ENCODE peak calls at places on chromosomes 1 and 21, in eight cellular contexts. S is fibroblast of lung, V is endothelial cell of umbilical vein, A is PC-9, J is hepatocyte, R is IMR-90, X is HCT116, E is neural progenitor cell. G is an unnamed sample. For H3K36me3, the result is how much of the 10 kb centered on the place peaks cover.

GRCh38 chr21:31184462-31184861 is 146.2 kb upstream of the KRTAP19-8 start:
- DNase-seq in S (no peak), V (no peak), A (no peak), J (no peak), R (no peak), X (no peak), E (no peak), G (peak)

GRCh38 chr1:110524311-110525249 is 5.6 kb upstream of the KCNA10 start:
- DNase-seq in S (peak), V (peak), A (peak), J (peak), R (peak), X (peak), E (peak), G (peak)

GRCh38 chr1:109261006-109261405 is 11.7 kb downstream of the CELSR2 start:
- DNase-seq in S (no peak), V (no peak), A (no peak), J (no peak), R (no peak), X (no peak), E (no peak), G (no peak)

GRCh38 chr21:41425954-41426655 is at the start of gene MX1:
- DNase-seq in S (peak), V (peak), A (peak), J (peak), R (peak), X (no peak), E (peak), G (peak)

GRCh38 chr1:107936498-107937481 is 28.2 kb downstream of the VAV3 start:
- DNase-seq in S (peak), V (peak), A (peak), J (peak), R (peak), X (peak), E (peak), G (no peak)

GRCh38 chr1:218476385-218476784 is 131.2 kb downstream of the TGFB2 start:
- DNase-seq in S (peak), V (peak), A (no peak), J (no peak), R (peak), X (no peak), E (no peak), G (no peak)

GRCh38 chr1:63713627-63714481 is 60.0 kb upstream of the ROR1 start:
- DNase-seq in S (peak), V (no peak), A (peak), J (no peak), R (peak), X (peak), E (peak), G (peak)

GRCh38 chr1:104720701-104721100 is 971.0 kb downstream of the AMY1C start:
- DNase-seq in S (no peak), V (no peak), A (no peak), J (no peak), R (no peak), X (no peak), E (no peak), G (no peak)

GRCh38 chr1:248748211-248748610 is 7.3 kb downstream of the LYPD8 start:
- DNase-seq in S (no peak), V (no peak), A (no peak), J (no peak), R (no peak), X (no peak), E (no peak), G (no peak)

GRCh38 chr1:173332026-173332425 is 124.9 kb upstream of the TNFSF4 start:
- DNase-seq in S (peak), V (peak), A (no peak), J (no peak), R (peak), X (no peak), E (no peak), G (no peak)

GRCh38 chr1:2229032-2229920 is 1.2 kb downstream of the SKI start:
- DNase-seq in S (peak), V (peak), A (peak), J (peak), R (peak), X (no peak), E (peak), G (peak)

GRCh38 chr1:234584926-234585325 is 25.1 kb downstream of the IRF2BP2 start:
- DNase-seq in S (peak), V (no peak), A (no peak), J (no peak), R (no peak), X (no peak), E (no peak), G (no peak)

GRCh38 chr1:15304708-15305326 is 57.8 kb downstream of the FHAD1 start:
- DNase-seq in S (peak), V (peak), A (peak), J (peak), R (peak), X (peak), E (peak), G (peak)

GRCh38 chr21:27570306-27570868 is 603.5 kb upstream of the ADAMTS5 start:
- DNase-seq in S (peak), V (peak), A (no peak), J (peak), R (peak), X (no peak), E (no peak), G (no peak)

GRCh38 chr21:46320331-46320801 is 3.3 kb downstream of the C21orf58 start:
- DNase-seq in S (no peak), V (peak), A (no peak), J (no peak), R (no peak), X (no peak), E (no peak), G (no peak)

GRCh38 chr1:101075926-101076325 is 50.3 kb upstream of the DPH5 start:
- DNase-seq in S (no peak), V (no peak), A (no peak), J (no peak), R (no peak), X (peak), E (no peak), G (no peak)

GRCh38 chr1:160080381-160081100 is 797 bp upstream of the KCNJ9 start:
- DNase-seq in S (no peak), V (no peak), A (no peak), J (no peak), R (no peak), X (no peak), E (no peak), G (no peak)

GRCh38 chr1:240942901-240943300 is 330.9 kb upstream of the GREM2 start:
- DNase-seq in S (no peak), V (no peak), A (no peak), J (no peak), R (no peak), X (no peak), E (no peak), G (no peak)

GRCh38 chr1:92826792-92827191 is 5.0 kb upstream of the RPL5 start:
- DNase-seq in S (peak), V (no peak), A (no peak), J (no peak), R (no peak), X (no peak), E (no peak), G (no peak)

GRCh38 chr1:240732390-240732789 is 120.4 kb upstream of the GREM2 start:
- DNase-seq in S (peak), V (peak), A (peak), J (peak), R (peak), X (peak), E (peak), G (no peak)

GRCh38 chr1:182731852-182732575 is 47.6 kb upstream of the RGS8 start:
- DNase-seq in S (no peak), V (no peak), A (no peak), J (no peak), R (no peak), X (no peak), E (no peak), G (no peak)

GRCh38 chr1:28370220-28371010 is 875 bp downstream of the PHACTR4 start:
- DNase-seq in S (peak), V (no peak), A (no peak), J (no peak), R (peak), X (no peak), E (peak), G (peak)

GRCh38 chr1:167081594-167081993 is 8.6 kb downstream of the GPA33 start:
- DNase-seq in S (no peak), V (no peak), A (no peak), J (no peak), R (no peak), X (no peak), E (no peak), G (no peak)

GRCh38 chr1:58592521-58593134 is 15.6 kb upstream of the TACSTD2 start:
- DNase-seq in S (peak), V (peak), A (peak), J (peak), R (peak), X (no peak), E (no peak), G (no peak)

GRCh38 chr1:148160048-148160395 is 7.9 kb upstream of the NBPF11 start:
- DNase-seq in S (no peak), V (no peak), A (no peak), J (no peak), R (no peak), X (no peak), E (no peak), G (no peak)

GRCh38 chr1:51156752-51157151 is 54.7 kb downstream of the C1orf185 start:
- DNase-seq in S (no peak), V (no peak), A (no peak), J (no peak), R (no peak), X (no peak), E (no peak), G (no peak)

GRCh38 chr21:45989355-45990048 is 7.9 kb downstream of the COL6A1 start:
- DNase-seq in S (no peak), V (no peak), A (no peak), J (no peak), R (no peak), X (no peak), E (no peak), G (no peak)

GRCh38 chr1:31421404-31422040 is 8.5 kb downstream of the SERINC2 start:
- DNase-seq in S (peak), V (no peak), A (no peak), J (no peak), R (peak), X (no peak), E (peak), G (peak)

GRCh38 chr1:194873328-194873923 is 1687.0 kb upstream of the B3GALT2 start:
- DNase-seq in S (peak), V (no peak), A (no peak), J (no peak), R (peak), X (peak), E (no peak), G (no peak)

GRCh38 chr1:100971021-100971420 is 54.6 kb downstream of the DPH5 start:
- DNase-seq in S (no peak), V (no peak), A (no peak), J (no peak), R (no peak), X (no peak), E (peak), G (no peak)

GRCh38 chr1:165645654-165646366 is 14.8 kb downstream of the MGST3 start:
- DNase-seq in S (no peak), V (no peak), A (peak), J (peak), R (no peak), X (peak), E (no peak), G (no peak)

GRCh38 chr21:29124645-29125044 is 5.8 kb upstream of the MAP3K7CL start:
- DNase-seq in S (no peak), V (no peak), A (no peak), J (no peak), R (no peak), X (no peak), E (no peak), G (no peak)

GRCh38 chr1:83546863-83547262 is 452.1 kb downstream of the TTLL7 start:
- DNase-seq in S (peak), V (no peak), A (no peak), J (no peak), R (no peak), X (no peak), E (no peak), G (no peak)

GRCh38 chr1:83547903-83548302 is 451.0 kb downstream of the TTLL7 start:
- DNase-seq in S (peak), V (no peak), A (no peak), J (no peak), R (peak), X (no peak), E (no peak), G (no peak)

GRCh38 chr1:83543222-83543973 is 455.5 kb downstream of the TTLL7 start:
- DNase-seq in S (no peak), V (peak), A (no peak), J (no peak), R (no peak), X (no peak), E (no peak), G (no peak)

GRCh38 chr1:83548311-83548710 is 450.6 kb downstream of the TTLL7 start:
- DNase-seq in S (no peak), V (no peak), A (no peak), J (no peak), R (no peak), X (no peak), E (no peak), G (no peak)

DNA sequence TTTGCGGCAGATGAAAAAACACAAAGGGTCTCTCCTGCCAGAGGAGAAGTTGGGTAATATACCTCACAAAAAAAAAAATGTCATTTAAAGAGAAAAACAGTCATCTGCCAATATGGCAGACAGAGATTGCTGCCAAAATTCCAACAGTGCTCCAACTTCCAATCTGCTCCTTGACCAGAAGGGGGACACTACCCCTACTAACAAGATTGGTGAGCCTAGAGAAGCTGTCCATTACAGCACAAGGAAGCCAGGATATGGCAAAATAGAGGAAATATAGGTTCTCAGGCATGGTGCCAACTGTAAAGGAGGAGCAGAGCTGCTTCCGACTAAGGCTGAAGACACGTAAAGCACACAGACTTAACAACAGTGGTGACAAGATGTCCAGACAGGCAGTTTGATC is 453.5 kb downstream of the TTLL7 start:
- DNase-seq in S (no peak), V (no peak), A (no peak), J (no peak), R (no peak), X (no peak), E (peak), G (no peak)
- TF ChIP-seq CTCF in S (no peak), V (no peak), A (peak), J (no peak), R (no peak), X (no peak), E (peak), G (no peak)

DNA sequence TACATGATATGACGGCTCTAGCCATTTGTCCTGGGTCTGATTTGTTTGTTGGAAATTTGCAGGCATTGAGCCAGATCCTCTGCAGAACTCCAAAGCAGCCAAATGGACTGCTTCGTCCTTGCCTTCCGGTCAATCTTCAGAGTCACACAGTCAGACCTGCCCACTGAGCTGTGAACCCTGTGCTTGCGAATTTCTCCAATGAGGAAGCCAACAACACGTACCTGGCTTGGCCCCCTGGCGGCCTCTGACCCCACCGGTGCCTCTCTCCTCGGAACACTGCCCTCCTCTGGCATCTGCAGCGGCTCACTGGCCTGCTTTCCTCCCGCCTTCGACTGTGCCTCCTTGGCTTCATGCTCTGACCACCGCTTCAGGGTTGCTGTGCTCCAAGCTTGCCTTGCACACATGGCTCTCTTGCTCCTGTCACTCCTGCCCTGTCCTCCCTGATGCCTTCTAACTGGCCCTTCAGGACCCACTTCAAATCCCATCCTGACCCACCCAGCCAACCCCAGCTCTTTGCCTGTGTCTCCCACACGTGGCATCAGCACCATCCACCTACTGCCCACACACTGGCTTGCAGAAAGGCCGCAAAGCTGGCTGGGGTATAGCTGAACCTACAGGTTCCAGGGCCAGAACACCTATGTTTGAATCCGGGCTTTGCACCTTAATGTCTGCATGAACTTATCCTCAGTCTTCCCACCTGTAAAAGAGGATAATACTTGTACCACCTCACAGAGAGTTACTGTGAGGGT is 128.2 kb downstream of the KCNN3 start:
- DNase-seq in S (no peak), V (no peak), A (no peak), J (no peak), R (no peak), X (no peak), E (peak), G (no peak)
- H2AFZ ChIP-seq in S (no peak), V (no peak), A (no peak), J (no peak), R (no peak), X (no peak), E (no peak), G (no peak)

DNA sequence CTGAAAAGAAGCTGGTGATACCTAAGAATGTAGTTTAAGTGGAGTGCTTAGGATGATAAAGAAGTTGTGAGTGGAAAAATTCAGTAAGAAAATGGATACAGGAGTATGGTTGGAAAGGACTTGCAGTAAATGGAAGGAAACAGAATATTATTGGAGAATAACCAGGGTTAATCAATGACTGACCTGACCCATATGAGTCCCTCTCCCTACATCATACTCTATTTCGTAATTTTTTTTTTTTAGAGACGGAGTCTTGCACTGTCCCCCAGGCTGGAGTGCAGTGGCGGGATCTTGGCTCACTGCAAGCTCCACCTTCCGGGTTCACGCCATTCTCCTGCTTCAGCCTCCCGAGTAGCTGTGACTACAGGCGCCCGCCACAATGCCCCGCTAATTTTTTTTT is 33.4 kb upstream of the ENSA start:
- DNase-seq in S (no peak), V (no peak), A (no peak), J (no peak), R (no peak), X (no peak), E (no peak), G (no peak)
- H3K36me3 ChIP-seq in S (under half), V (under half), A (under half), J (under half), R (under half), X (under half), E (under half), G (under half)

DNA sequence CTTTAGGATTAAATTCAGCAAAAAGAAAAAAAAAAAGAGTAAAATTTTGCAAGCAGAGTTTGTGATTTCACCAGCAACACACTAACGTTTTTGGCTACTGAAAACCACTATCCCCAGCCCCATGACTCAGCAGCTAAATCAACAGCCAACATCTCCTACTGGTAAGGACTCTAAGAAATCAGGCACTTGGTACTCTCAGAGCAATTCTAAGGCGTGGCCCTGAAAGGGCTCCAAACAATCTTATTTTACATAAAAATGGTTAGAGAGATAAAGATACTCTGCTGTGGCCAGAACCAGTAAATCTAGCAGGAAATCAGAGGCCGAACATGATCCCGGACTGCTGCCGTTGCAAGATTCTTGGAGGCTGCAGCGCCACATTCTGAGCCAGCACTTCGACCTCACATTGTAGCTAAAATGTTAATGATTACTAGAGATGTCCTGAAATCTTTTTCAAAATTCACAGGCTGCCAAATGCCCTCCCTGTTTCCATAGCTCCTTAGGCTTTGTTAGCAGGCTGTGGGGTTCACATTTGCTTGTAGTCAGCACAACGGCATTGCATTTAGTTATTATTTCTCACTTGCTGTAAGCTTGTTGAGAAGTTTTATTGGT is 1.7 kb upstream of the ENO1 start:
- DNase-seq in S (peak), V (peak), A (peak), J (peak), R (peak), X (no peak), E (no peak), G (peak)
- TF ChIP-seq CTCF in S (no peak), V (no peak), A (no peak), J (no peak), R (no peak), X (no peak), E (no peak), G (no peak)

DNA sequence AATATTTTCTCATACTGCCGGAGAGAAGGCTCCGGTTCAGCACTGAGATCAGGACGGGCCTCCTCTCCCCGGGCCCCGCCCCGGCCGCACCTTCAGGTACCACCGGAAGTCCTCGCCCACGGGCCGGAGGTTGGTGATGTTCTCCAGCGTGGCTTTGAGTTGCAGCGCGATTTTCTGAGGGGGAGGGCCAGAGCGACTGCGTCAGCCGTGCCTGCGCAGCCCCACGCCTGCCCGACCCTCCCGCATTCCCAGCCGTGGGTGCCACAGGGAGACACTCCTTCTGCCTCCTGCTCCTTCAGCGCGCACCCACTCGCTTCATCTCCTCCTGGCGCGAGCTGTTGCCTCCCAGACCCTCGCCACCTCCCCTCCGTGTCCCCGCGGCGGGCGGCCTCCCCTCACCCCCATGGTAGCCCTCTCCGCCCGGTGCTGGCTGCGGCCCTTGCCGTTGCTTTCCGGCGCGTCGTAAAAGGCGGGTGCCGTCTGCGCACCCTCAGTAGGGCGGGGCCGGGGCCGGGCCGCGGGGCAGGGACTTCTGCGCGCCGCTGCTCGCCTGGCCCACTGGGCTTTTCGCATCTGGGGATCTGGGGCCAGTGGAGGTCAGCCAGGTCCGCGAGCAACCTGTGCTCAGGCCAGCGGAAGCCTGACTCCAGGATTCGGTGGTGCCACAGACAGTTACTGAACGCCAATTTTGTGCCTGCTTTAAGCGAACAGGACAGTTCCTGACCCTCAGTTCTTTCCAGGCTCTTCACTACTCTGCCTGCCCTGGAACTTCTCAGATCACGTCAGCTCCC is at the start of gene CZIB:
- DNase-seq in S (peak), V (peak), A (peak), J (peak), R (peak), X (peak), E (peak), G (peak)
- H2AFZ ChIP-seq in S (peak), V (peak), A (peak), J (peak), R (peak), X (no peak), E (peak), G (peak)

GRCh38 chr21:39007985-39008384 is 175.3 kb downstream of the PSMG1 start:
- DNase-seq in S (no peak), V (no peak), A (no peak), J (no peak), R (no peak), X (no peak), E (no peak), G (no peak)
- H3K36me3 ChIP-seq in S (under half), V (under half), A (under half), J (under half), R (under half), X (under half), E (under half), G (under half)

GRCh38 chr1:181104042-181104789 is 15.7 kb downstream of the IER5 start:
- DNase-seq in S (no peak), V (no peak), A (no peak), J (no peak), R (no peak), X (no peak), E (no peak), G (no peak)
- TF ChIP-seq CTCF in S (no peak), V (no peak), A (no peak), J (no peak), R (peak), X (no peak), E (no peak), G (peak)

G was measured in DND-41.